ENCODE peak calls at places on chromosome X, in five cellular contexts. One of them, this sample, is unnamed.

GRCh38 chrX:41198410-41198809 is 113.2 kb downstream of the USP9X start:
- DNase-seq in body of pancreas: no peak
- DNase-seq in AG09309: no peak
- DNase-seq in fibroblast of pulmonary artery: no peak
- DNase-seq in MM.1S: no peak
- DNase-seq in this sample: no peak

GRCh38 chrX:2657532-2657931 is 33.6 kb upstream of the CD99 start:
- DNase-seq in body of pancreas: no peak
- DNase-seq in AG09309: no peak
- DNase-seq in fibroblast of pulmonary artery: no peak
- DNase-seq in MM.1S: no peak
- DNase-seq in this sample: no peak

GRCh38 chrX:137081239-137081638 is 47.4 kb upstream of the GPR101 start:
- DNase-seq in body of pancreas: no peak
- DNase-seq in AG09309: no peak
- DNase-seq in fibroblast of pulmonary artery: no peak
- DNase-seq in MM.1S: no peak
- DNase-seq in this sample: no peak

GRCh38 chrX:120769576-120770341 is 105.9 kb downstream of the CT47B1 start:
- DNase-seq in body of pancreas: peak
- DNase-seq in AG09309: peak
- DNase-seq in fibroblast of pulmonary artery: peak
- DNase-seq in MM.1S: peak
- DNase-seq in this sample: peak

GRCh38 chrX:17967888-17968287 is 106.8 kb upstream of the RAI2 start:
- DNase-seq in body of pancreas: peak
- DNase-seq in AG09309: no peak
- DNase-seq in fibroblast of pulmonary artery: no peak
- DNase-seq in MM.1S: no peak
- DNase-seq in this sample: no peak

GRCh38 chrX:6386837-6387236 is 148.1 kb downstream of the VCX3A start:
- DNase-seq in body of pancreas: no peak
- DNase-seq in AG09309: no peak
- DNase-seq in fibroblast of pulmonary artery: no peak
- DNase-seq in MM.1S: no peak
- DNase-seq in this sample: no peak

GRCh38 chrX:2714551-2714950 is 23.5 kb downstream of the CD99 start:
- DNase-seq in body of pancreas: no peak
- DNase-seq in AG09309: no peak
- DNase-seq in fibroblast of pulmonary artery: no peak
- DNase-seq in MM.1S: no peak
- DNase-seq in this sample: no peak

GRCh38 chrX:31547816-31548215 is 476.0 kb upstream of the FTHL17 start:
- DNase-seq in body of pancreas: no peak
- DNase-seq in AG09309: no peak
- DNase-seq in fibroblast of pulmonary artery: no peak
- DNase-seq in MM.1S: no peak
- DNase-seq in this sample: no peak

GRCh38 chrX:13469963-13470679 is 99.3 kb upstream of the EGFL6 start:
- DNase-seq in body of pancreas: no peak
- DNase-seq in AG09309: no peak
- DNase-seq in fibroblast of pulmonary artery: peak
- DNase-seq in MM.1S: no peak
- DNase-seq in this sample: no peak

GRCh38 chrX:17414057-17414658 is 39.2 kb downstream of the NHS start:
- DNase-seq in body of pancreas: no peak
- DNase-seq in AG09309: no peak
- DNase-seq in fibroblast of pulmonary artery: no peak
- DNase-seq in MM.1S: no peak
- DNase-seq in this sample: no peak

GRCh38 chrX:68183612-68184214 is 249.6 kb downstream of the OPHN1 start:
- DNase-seq in body of pancreas: no peak
- DNase-seq in AG09309: no peak
- DNase-seq in fibroblast of pulmonary artery: peak
- DNase-seq in MM.1S: peak
- DNase-seq in this sample: peak

GRCh38 chrX:9532349-9532748 is 67.5 kb downstream of the TBL1X start:
- DNase-seq in body of pancreas: no peak
- DNase-seq in AG09309: no peak
- DNase-seq in fibroblast of pulmonary artery: peak
- DNase-seq in MM.1S: no peak
- DNase-seq in this sample: no peak

GRCh38 chrX:11688201-11688600 is 22.5 kb upstream of the ARHGAP6 start:
- DNase-seq in body of pancreas: no peak
- DNase-seq in AG09309: no peak
- DNase-seq in fibroblast of pulmonary artery: no peak
- DNase-seq in MM.1S: no peak
- DNase-seq in this sample: no peak

GRCh38 chrX:97563531-97564133 is 679.9 kb downstream of the RPA4 start:
- DNase-seq in body of pancreas: peak
- DNase-seq in AG09309: peak
- DNase-seq in fibroblast of pulmonary artery: peak
- DNase-seq in MM.1S: peak
- DNase-seq in this sample: peak

GRCh38 chrX:45850197-45850774 is 649.6 kb upstream of the DIPK2B start:
- DNase-seq in body of pancreas: no peak
- DNase-seq in AG09309: no peak
- DNase-seq in fibroblast of pulmonary artery: no peak
- DNase-seq in MM.1S: peak
- DNase-seq in this sample: no peak

GRCh38 chrX:123648028-123648810 is 84.6 kb downstream of the THOC2 start:
- DNase-seq in body of pancreas: peak
- DNase-seq in AG09309: no peak
- DNase-seq in fibroblast of pulmonary artery: peak
- DNase-seq in MM.1S: no peak
- DNase-seq in this sample: peak

GRCh38 chrX:40531056-40531826 is 49.5 kb upstream of the ATP6AP2 start:
- DNase-seq in body of pancreas: no peak
- DNase-seq in AG09309: no peak
- DNase-seq in fibroblast of pulmonary artery: no peak
- DNase-seq in MM.1S: no peak
- DNase-seq in this sample: no peak

GRCh38 chrX:19857131-19857530 is 30.3 kb downstream of the SH3KBP1 start:
- DNase-seq in body of pancreas: no peak
- DNase-seq in AG09309: no peak
- DNase-seq in fibroblast of pulmonary artery: no peak
- DNase-seq in MM.1S: peak
- DNase-seq in this sample: no peak

GRCh38 chrX:136292656-136293055 is 8.1 kb upstream of the ADGRG4 start:
- DNase-seq in body of pancreas: no peak
- DNase-seq in AG09309: no peak
- DNase-seq in fibroblast of pulmonary artery: no peak
- DNase-seq in MM.1S: no peak
- DNase-seq in this sample: no peak

GRCh38 chrX:23981711-23982110 is 45.3 kb downstream of the KLHL15 start:
- DNase-seq in body of pancreas: no peak
- DNase-seq in AG09309: no peak
- DNase-seq in fibroblast of pulmonary artery: no peak
- DNase-seq in MM.1S: no peak
- DNase-seq in this sample: no peak

GRCh38 chrX:107715331-107716044 is 60.1 kb downstream of the TSC22D3 start:
- DNase-seq in body of pancreas: no peak
- DNase-seq in AG09309: no peak
- DNase-seq in fibroblast of pulmonary artery: peak
- DNase-seq in MM.1S: no peak
- DNase-seq in this sample: no peak

GRCh38 chrX:150361070-150361776 is 1.9 kb upstream of the MAMLD1 start:
- DNase-seq in body of pancreas: peak
- DNase-seq in AG09309: no peak
- DNase-seq in fibroblast of pulmonary artery: peak
- DNase-seq in MM.1S: no peak
- DNase-seq in this sample: no peak

GRCh38 chrX:103687073-103687695 is 685 bp upstream of the MORF4L2 start:
- DNase-seq in body of pancreas: peak
- DNase-seq in AG09309: peak
- DNase-seq in fibroblast of pulmonary artery: no peak
- DNase-seq in MM.1S: peak
- DNase-seq in this sample: no peak

GRCh38 chrX:4091046-4091760 is 377.8 kb upstream of the PRKX start:
- DNase-seq in body of pancreas: no peak
- DNase-seq in AG09309: no peak
- DNase-seq in fibroblast of pulmonary artery: no peak
- DNase-seq in MM.1S: no peak
- DNase-seq in this sample: no peak

GRCh38 chrX:101759000-101759399 is 99.3 kb upstream of the ARMCX2 start:
- DNase-seq in body of pancreas: peak
- DNase-seq in AG09309: peak
- DNase-seq in fibroblast of pulmonary artery: peak
- DNase-seq in MM.1S: peak
- DNase-seq in this sample: peak

GRCh38 chrX:106606583-106606982 is 5.2 kb upstream of the RADX start:
- DNase-seq in body of pancreas: no peak
- DNase-seq in AG09309: no peak
- DNase-seq in fibroblast of pulmonary artery: peak
- DNase-seq in MM.1S: no peak
- DNase-seq in this sample: no peak
- H3K4me3 ChIP-seq in body of pancreas: no peak
- H3K4me3 ChIP-seq in AG09309: no peak
- H3K4me3 ChIP-seq in fibroblast of pulmonary artery: no peak
- H3K4me3 ChIP-seq in MM.1S: no peak
- H3K4me3 ChIP-seq in this sample: no peak

DNA sequence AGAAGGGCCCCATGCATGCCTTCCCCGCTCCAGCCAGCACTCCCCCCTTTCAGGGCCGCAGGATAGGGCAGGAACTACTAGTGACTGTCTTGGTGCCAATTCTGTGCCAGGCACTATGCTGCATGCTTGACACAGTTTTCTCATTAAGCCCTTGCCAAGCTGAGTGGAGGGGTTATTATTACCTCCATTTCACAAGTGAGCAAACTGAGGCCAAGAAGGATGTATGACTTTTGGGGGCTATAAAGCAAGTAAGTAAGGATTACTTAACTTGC is 73.6 kb upstream of the PJA1 start:
- DNase-seq in body of pancreas: no peak
- DNase-seq in AG09309: no peak
- DNase-seq in fibroblast of pulmonary artery: no peak
- DNase-seq in MM.1S: no peak
- DNase-seq in this sample: no peak
- TF ChIP-seq CTCF in body of pancreas: no peak
- TF ChIP-seq CTCF in AG09309: no peak
- TF ChIP-seq CTCF in fibroblast of pulmonary artery: no peak
- TF ChIP-seq CTCF in MM.1S: no peak
- TF ChIP-seq CTCF in this sample: no peak

GRCh38 chrX:133951098-133951497 is 34.3 kb downstream of the GPC3 start:
- DNase-seq in body of pancreas: no peak
- DNase-seq in AG09309: no peak
- DNase-seq in fibroblast of pulmonary artery: no peak
- DNase-seq in MM.1S: no peak
- DNase-seq in this sample: no peak
- H3K4me3 ChIP-seq in body of pancreas: no peak
- H3K4me3 ChIP-seq in AG09309: no peak
- H3K4me3 ChIP-seq in fibroblast of pulmonary artery: no peak
- H3K4me3 ChIP-seq in MM.1S: no peak
- H3K4me3 ChIP-seq in this sample: no peak

GRCh38 chrX:96183843-96184242 is 500.8 kb upstream of the DIAPH2 start:
- DNase-seq in body of pancreas: no peak
- DNase-seq in AG09309: no peak
- DNase-seq in fibroblast of pulmonary artery: peak
- DNase-seq in MM.1S: peak
- DNase-seq in this sample: no peak
- TF ChIP-seq CTCF in body of pancreas: no peak
- TF ChIP-seq CTCF in AG09309: peak
- TF ChIP-seq CTCF in fibroblast of pulmonary artery: peak
- TF ChIP-seq CTCF in MM.1S: peak
- TF ChIP-seq CTCF in this sample: peak

GRCh38 chrX:1466232-1466661 is 13.5 kb upstream of the ASMTL start:
- DNase-seq in body of pancreas: no peak
- DNase-seq in AG09309: no peak
- DNase-seq in fibroblast of pulmonary artery: no peak
- DNase-seq in MM.1S: no peak
- DNase-seq in this sample: no peak

GRCh38 chrX:1464282-1465131 is 11.8 kb upstream of the ASMTL start:
- DNase-seq in body of pancreas: no peak
- DNase-seq in AG09309: no peak
- DNase-seq in fibroblast of pulmonary artery: no peak
- DNase-seq in MM.1S: no peak
- DNase-seq in this sample: no peak

GRCh38 chrX:1465261-1466231 is 12.8 kb upstream of the ASMTL start:
- DNase-seq in body of pancreas: no peak
- DNase-seq in AG09309: no peak
- DNase-seq in fibroblast of pulmonary artery: no peak
- DNase-seq in MM.1S: no peak
- DNase-seq in this sample: no peak

GRCh38 chrX:1468250-1468772 is 15.6 kb upstream of the ASMTL start:
- DNase-seq in body of pancreas: no peak
- DNase-seq in AG09309: peak
- DNase-seq in fibroblast of pulmonary artery: peak
- DNase-seq in MM.1S: peak
- DNase-seq in this sample: no peak

DNA sequence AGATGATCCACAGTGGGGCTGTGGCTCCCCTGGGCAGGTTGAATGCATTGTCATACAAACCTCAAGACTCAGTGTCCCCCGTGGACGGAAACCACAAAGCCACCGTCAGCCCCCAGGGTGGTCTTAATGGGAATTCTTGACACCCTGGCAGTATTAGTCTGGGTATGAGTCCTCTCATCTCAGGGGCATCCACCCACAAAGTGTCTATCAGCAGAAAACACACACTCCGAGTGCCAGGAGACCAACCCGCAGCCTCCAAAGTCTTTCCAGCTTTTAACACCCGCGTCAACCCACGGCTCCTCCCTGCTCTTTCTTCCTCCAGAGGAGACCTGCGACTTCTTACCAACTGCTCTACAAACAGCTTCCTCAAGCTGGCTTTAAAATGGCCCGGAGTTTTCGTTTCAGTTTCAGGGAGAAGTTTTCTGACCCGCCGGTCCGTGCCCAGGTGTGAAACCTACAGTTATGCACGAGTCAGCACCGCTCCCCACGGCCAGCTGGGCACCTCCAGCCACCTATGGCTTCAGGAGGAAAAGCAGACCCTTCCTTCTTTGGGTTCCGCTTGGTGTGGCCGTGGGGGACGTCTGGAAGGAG is 14.4 kb upstream of the ASMTL start:
- DNase-seq in body of pancreas: no peak
- DNase-seq in AG09309: no peak
- DNase-seq in fibroblast of pulmonary artery: no peak
- DNase-seq in MM.1S: peak
- DNase-seq in this sample: no peak
- H3K4me3 ChIP-seq in body of pancreas: no peak
- H3K4me3 ChIP-seq in AG09309: no peak
- H3K4me3 ChIP-seq in fibroblast of pulmonary artery: no peak
- H3K4me3 ChIP-seq in MM.1S: peak
- H3K4me3 ChIP-seq in this sample: no peak

GRCh38 chrX:38262715-38263620 is 42.3 kb upstream of the SRPX start:
- DNase-seq in body of pancreas: no peak
- DNase-seq in AG09309: no peak
- DNase-seq in fibroblast of pulmonary artery: peak
- DNase-seq in MM.1S: no peak
- DNase-seq in this sample: no peak

GRCh38 chrX:38256019-38256418 is 35.3 kb upstream of the SRPX start:
- DNase-seq in body of pancreas: no peak
- DNase-seq in AG09309: no peak
- DNase-seq in fibroblast of pulmonary artery: no peak
- DNase-seq in MM.1S: no peak
- DNase-seq in this sample: no peak

DNA sequence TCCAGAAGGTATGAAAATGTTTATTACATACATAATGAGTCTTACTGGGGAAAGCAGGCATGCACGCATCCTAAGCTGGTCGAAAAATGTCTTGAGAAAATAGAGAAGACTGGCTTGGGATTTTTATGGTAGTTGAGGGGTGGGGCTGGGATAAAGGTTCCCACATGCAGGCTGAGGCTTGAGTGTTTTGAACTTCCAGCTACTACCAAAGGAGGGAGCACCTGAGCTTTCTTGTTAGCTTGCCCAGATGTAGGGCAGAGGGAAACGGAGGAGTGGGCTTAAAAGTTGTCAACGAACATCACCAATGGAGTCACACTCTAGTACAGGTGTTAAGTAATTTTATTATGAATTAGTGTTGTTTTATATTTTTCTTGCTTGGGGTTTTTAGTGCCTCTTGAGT is 39.6 kb upstream of the SRPX start:
- DNase-seq in body of pancreas: peak
- DNase-seq in AG09309: no peak
- DNase-seq in fibroblast of pulmonary artery: peak
- DNase-seq in MM.1S: no peak
- DNase-seq in this sample: no peak
- TF ChIP-seq CTCF in body of pancreas: peak
- TF ChIP-seq CTCF in AG09309: peak
- TF ChIP-seq CTCF in fibroblast of pulmonary artery: peak
- TF ChIP-seq CTCF in MM.1S: peak
- TF ChIP-seq CTCF in this sample: peak

This sample was measured in astrocyte of the cerebellum.